ENCODE peak calls at places on chromosomes 16 and 17, in eight cellular contexts. Q is NCI-H2029 treated with DMSO at 0.1 percent for 48 hours, T is NCI-H345, J is omental fat pad, R is germinal center, M is adrenal gland, A is NCI-H1105 treated with DMSO at 0.1 percent for 48 hours, N is NCI-H524. X is an unnamed sample.

GRCh38 chr17:79792984-79793923 is 3.6 kb downstream of the CBX8 start:
- DNase-seq in A (no peak), J (no peak), R (no peak), Q (no peak), N (peak), M (no peak), T (no peak), X (no peak)

GRCh38 chr17:44203731-44204452 is 4.2 kb upstream of the ATXN7L3 start:
- DNase-seq in Q (no peak), A (peak), R (peak), T (peak), J (no peak), M (peak), N (peak), X (peak)

GRCh38 chr17:17496189-17497064 is at the start of gene RASD1:
- DNase-seq in T (peak), A (peak), N (peak), R (peak), J (peak), M (peak), Q (no peak), X (peak)

GRCh38 chr17:51371732-51372151 is 111.4 kb downstream of the UTP18 start:
- DNase-seq in N (peak), M (peak), J (no peak), T (peak), Q (peak), R (peak), A (peak), X (peak)

GRCh38 chr17:42436401-42436800 is 13.3 kb upstream of the CAVIN1 start:
- DNase-seq in N (peak), Q (no peak), J (no peak), M (no peak), A (no peak), T (peak), R (no peak), X (peak)

GRCh38 chr17:40362696-40363479 is 1.6 kb downstream of the GJD3 start:
- DNase-seq in T (peak), M (peak), J (no peak), A (peak), R (peak), N (peak), Q (peak), X (peak)

GRCh38 chr17:28612936-28613872 is 781 bp downstream of the RSKR start:
- DNase-seq in N (peak), R (peak), J (no peak), Q (no peak), T (peak), A (peak), M (peak), X (peak)

GRCh38 chr16:16014329-16015224 is 65.2 kb downstream of the ABCC1 start:
- DNase-seq in J (no peak), N (no peak), A (peak), R (no peak), M (peak), T (peak), Q (no peak), X (peak)

GRCh38 chr17:14282700-14283099 is 18.2 kb upstream of the HS3ST3B1 start:
- DNase-seq in A (peak), M (no peak), R (no peak), N (no peak), J (no peak), Q (no peak), T (no peak), X (no peak)

GRCh38 chr17:18041776-18042175 is 2.6 kb downstream of the GID4 start:
- DNase-seq in R (no peak), M (no peak), A (no peak), J (no peak), T (no peak), Q (no peak), N (no peak), X (no peak)

GRCh38 chr16:27566417-27566816 is 16.5 kb downstream of the KATNIP start:
- DNase-seq in J (no peak), N (no peak), Q (no peak), M (no peak), T (no peak), A (no peak), R (no peak), X (no peak)